ENCODE peak calls at places on chromosomes 1 and 21, in four cellular contexts. E is K562, Z is GM12878, N is SK-N-SH. W is an unnamed sample.

GRCh38 chr1:241715956-241716355 is 63.9 kb downstream of the WDR64 start:
- DNase-seq in E (no peak), Z (no peak), N (no peak), W (no peak)

GRCh38 chr1:6962956-6963915 is 178.0 kb downstream of the CAMTA1 start:
- DNase-seq in E (peak), Z (peak), N (peak), W (peak)

GRCh38 chr1:78420688-78421087 is 70.1 kb upstream of the PTGFR start:
- DNase-seq in E (no peak), Z (no peak), N (no peak), W (no peak)

GRCh38 chr21:46515109-46515508 is 56.4 kb downstream of the DIP2A start:
- DNase-seq in E (no peak), Z (no peak), N (no peak), W (no peak)

GRCh38 chr1:247347395-247348222 is 15.9 kb upstream of the ZNF496 start:
- DNase-seq in E (no peak), Z (no peak), N (no peak), W (no peak)

GRCh38 chr21:46226920-46227599 is 1.5 kb downstream of the LSS start:
- DNase-seq in E (no peak), Z (peak), N (no peak), W (no peak)

GRCh38 chr1:178534137-178534868 is 21.4 kb downstream of the TEX35 start:
- DNase-seq in E (no peak), Z (no peak), N (no peak), W (no peak)

GRCh38 chr1:156115514-156116374 is 1.2 kb downstream of the LMNA start:
- DNase-seq in E (no peak), Z (no peak), N (peak), W (no peak)

GRCh38 chr1:28392027-28392652 is 22.6 kb downstream of the PHACTR4 start:
- DNase-seq in E (no peak), Z (no peak), N (no peak), W (no peak)

GRCh38 chr1:204314209-204314892 is 45.4 kb downstream of the PLEKHA6 start:
- DNase-seq in E (no peak), Z (no peak), N (no peak), W (peak)

GRCh38 chr1:228072658-228073043 is 9.9 kb upstream of the ARF1 start:
- DNase-seq in E (no peak), Z (no peak), N (no peak), W (no peak)

GRCh38 chr1:228337031-228337564 is 69.5 kb downstream of the TRIM11 start:
- DNase-seq in E (no peak), Z (no peak), N (no peak), W (peak)

GRCh38 chr1:232306269-232306911 is 323.5 kb downstream of the SIPA1L2 start:
- DNase-seq in E (no peak), Z (no peak), N (no peak), W (no peak)

GRCh38 chr21:28737671-28738279 is 254.9 kb downstream of the LTN1 start:
- DNase-seq in E (no peak), Z (no peak), N (no peak), W (no peak)

GRCh38 chr1:38403667-38404066 is 357.1 kb upstream of the POU3F1 start:
- DNase-seq in E (no peak), Z (no peak), N (no peak), W (peak)

GRCh38 chr1:180893614-180894013 is 19.1 kb upstream of the KIAA1614 start:
- DNase-seq in E (no peak), Z (no peak), N (no peak), W (no peak)

GRCh38 chr1:67407498-67407897 is 22.7 kb downstream of the SERBP1 start:
- DNase-seq in E (no peak), Z (no peak), N (no peak), W (no peak)

GRCh38 chr1:94209425-94209824 is 28.0 kb downstream of the ARHGAP29 start:
- DNase-seq in E (no peak), Z (no peak), N (no peak), W (no peak)
- TF ChIP-seq JUND in E (no peak), Z (no peak), N (no peak), W (no peak)

DNA sequence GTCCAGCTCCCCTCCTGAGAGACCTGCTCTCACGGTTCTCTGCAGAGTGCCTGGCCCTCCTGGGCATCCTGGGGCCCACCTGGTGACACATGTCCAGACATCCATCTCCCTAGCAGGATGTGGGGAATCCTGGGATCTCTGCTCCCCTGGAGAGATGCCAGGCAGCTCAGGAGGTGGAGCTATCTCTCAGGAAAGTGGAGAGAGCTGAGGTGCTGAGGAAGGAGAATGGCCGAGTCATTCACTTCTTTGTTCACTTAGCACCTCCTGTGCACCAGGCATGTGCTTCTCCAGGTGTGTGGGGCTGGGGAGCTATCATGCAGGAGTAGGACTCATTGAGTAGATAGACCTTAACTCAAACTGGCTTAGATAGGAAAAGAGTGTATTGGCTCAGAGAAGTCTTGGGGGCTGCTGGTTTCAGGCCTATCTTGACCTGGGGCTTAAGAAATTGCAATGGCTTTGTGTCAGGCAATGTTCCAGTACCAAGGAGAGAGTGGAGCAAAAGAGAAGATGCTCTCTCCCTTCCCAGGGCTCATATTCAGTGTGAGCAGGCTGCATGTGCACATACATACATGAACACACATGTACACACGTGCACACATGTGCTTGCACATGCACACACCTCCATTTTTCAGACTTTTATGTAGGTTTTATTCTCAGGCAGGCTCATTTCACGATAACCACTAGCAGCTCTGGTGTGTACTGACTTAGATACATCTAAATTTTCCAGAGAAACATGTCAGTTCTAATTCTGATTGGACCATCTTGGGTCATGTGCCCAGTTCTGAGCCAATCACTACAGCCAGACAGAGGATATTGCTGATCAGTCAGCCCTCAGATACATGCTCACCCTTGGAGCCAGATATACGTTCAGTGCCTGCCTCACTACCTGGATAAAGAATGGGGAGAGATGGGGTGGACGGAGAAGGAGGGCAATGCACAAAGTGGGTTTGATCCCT is 437.6 kb downstream of the PTPRU start:
- DNase-seq in E (no peak), Z (no peak), N (no peak), W (no peak)
- TF ChIP-seq JUND in E (no peak), Z (no peak), N (no peak), W (no peak)

DNA sequence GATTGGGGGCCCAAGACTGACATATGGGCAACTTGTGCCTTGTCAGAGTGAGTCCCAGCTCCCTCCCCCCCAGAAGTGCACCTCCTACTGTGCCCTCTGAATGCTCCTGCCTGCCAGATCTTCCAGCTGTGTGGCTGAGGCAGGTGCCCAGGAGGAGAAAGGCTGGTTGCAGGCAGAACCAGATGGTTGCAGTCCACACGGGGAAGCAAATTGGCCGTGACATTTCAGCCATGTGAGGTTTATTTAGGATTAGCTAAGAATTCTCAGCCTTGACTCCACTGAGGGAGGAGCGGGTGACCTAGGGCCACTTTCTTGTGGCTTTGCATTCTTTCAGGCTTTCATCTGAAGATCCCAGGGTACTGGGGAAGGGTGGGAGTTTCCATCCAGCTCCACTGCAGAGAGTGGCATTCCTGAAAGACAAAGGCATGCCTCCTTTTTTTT is 33.8 kb downstream of the PEX14 start:
- DNase-seq in E (no peak), Z (no peak), N (peak), W (peak)
- TF ChIP-seq JUND in E (no peak), Z (no peak), N (peak), W (peak)

GRCh38 chr1:207612762-207613161 is 32.2 kb upstream of the CR1L start:
- DNase-seq in E (no peak), Z (no peak), N (no peak), W (no peak)
- TF ChIP-seq JUND in E (no peak), Z (no peak), N (no peak), W (no peak)

GRCh38 chr21:34632498-34632897 is 17.6 kb upstream of the RCAN1 start:
- DNase-seq in E (no peak), Z (no peak), N (no peak), W (no peak)
- TF ChIP-seq JUND in E (no peak), Z (no peak), N (no peak), W (no peak)

GRCh38 chr1:110060034-110060661 is 10.3 kb downstream of the ALX3 start:
- DNase-seq in E (peak), Z (no peak), N (no peak), W (peak)
- TF ChIP-seq JUND in E (no peak), Z (no peak), N (no peak), W (no peak)

GRCh38 chr1:160366731-160367515 is at the start of gene NHLH1:
- DNase-seq in E (peak), Z (no peak), N (peak), W (no peak)
- TF ChIP-seq JUND in E (no peak), Z (no peak), N (no peak), W (no peak)

W was measured in H1.